ENCODE peak calls at places on chromosomes 11 and 22, in six cellular contexts. F, Z, Y, V, P and G are unnamed samples.

GRCh38 chr22:17237031-17237668 is 17.9 kb upstream of the ADA2 start:
- DNase-seq in Y (no peak), Z (no peak), F (no peak), P (no peak), V (no peak), G (no peak)

GRCh38 chr22:19942886-19943664 is 1.5 kb upstream of the TXNRD2 start:
- DNase-seq in V (no peak), P (no peak), F (no peak), Z (no peak), Y (no peak), G (peak; percentile 78)

GRCh38 chr11:117946196-117946841 is 17.1 kb upstream of the TMPRSS13 start:
- DNase-seq in Y (no peak), Z (no peak), P (no peak), F (no peak), V (peak; percentile 51), G (no peak)

GRCh38 chr11:35981581-35981980 is 37.7 kb downstream of the LDLRAD3 start:
- DNase-seq in F (no peak), Z (no peak), Y (no peak), P (no peak), V (no peak), G (peak; percentile 41)

GRCh38 chr11:36253238-36253637 is 36.0 kb downstream of the COMMD9 start:
- DNase-seq in Y (no peak), Z (no peak), P (no peak), F (no peak), V (no peak), G (no peak)

GRCh38 chr22:26606611-26607010 is 11.2 kb downstream of the CRYBB1 start:
- DNase-seq in P (no peak), Y (no peak), F (no peak), V (no peak), Z (no peak), G (no peak)

GRCh38 chr11:100808904-100809491 is 121.9 kb downstream of the ARHGAP42 start:
- DNase-seq in P (no peak), F (no peak), Y (no peak), Z (no peak), V (no peak), G (no peak)

GRCh38 chr22:24412274-24412673 is 15.1 kb upstream of the ADORA2A start:
- DNase-seq in Y (no peak), Z (no peak), V (no peak), P (no peak), F (no peak), G (no peak)

GRCh38 chr11:65150513-65151271 is 16.4 kb upstream of the SYVN1 start:
- DNase-seq in F (peak; percentile 49), V (peak; percentile 94), P (peak; percentile 59), Y (no peak), Z (peak; percentile 85), G (peak; percentile 53)

GRCh38 chr11:114846040-114846791 is 167.9 kb downstream of the NXPE2 start:
- DNase-seq in V (no peak), Z (no peak), P (no peak), Y (no peak), F (no peak), G (no peak)

GRCh38 chr11:11383995-11384394 is 30.9 kb upstream of the CSNK2A3 start:
- DNase-seq in P (no peak), Y (no peak), V (no peak), Z (no peak), F (no peak), G (no peak)

GRCh38 chr11:75465701-75466531 is 32.9 kb upstream of the KLHL35 start:
- DNase-seq in V (no peak), P (no peak), F (no peak), Y (no peak), Z (no peak), G (no peak)

GRCh38 chr22:34160117-34160758 is 240.0 kb upstream of the LARGE1 start:
- DNase-seq in P (no peak), F (no peak), Z (no peak), Y (no peak), V (no peak), G (no peak)

GRCh38 chr11:97850726-97851125 is 1170.0 kb upstream of the CNTN5 start:
- DNase-seq in F (no peak), P (no peak), Z (no peak), V (no peak), Y (no peak), G (no peak)

GRCh38 chr11:124875401-124875800 is 10.2 kb downstream of the ROBO3 start:
- DNase-seq in Z (no peak), F (no peak), V (no peak), Y (no peak), P (no peak), G (no peak)

GRCh38 chr11:93505703-93506102 is 37.5 kb downstream of the SMCO4 start:
- DNase-seq in Z (no peak), F (no peak), P (no peak), V (no peak), Y (no peak), G (no peak)

GRCh38 chr11:46369458-46370152 is 11.9 kb upstream of the MDK start:
- DNase-seq in Z (no peak), F (no peak), Y (no peak), P (no peak), V (no peak), G (peak; percentile 56)

GRCh38 chr11:12288212-12288933 is 89.0 kb upstream of the PARVA start:
- DNase-seq in P (peak; percentile 78), Z (peak; percentile 85), Y (peak; percentile 67), V (peak; percentile 90), F (no peak), G (peak; percentile 77)

GRCh38 chr11:68099474-68100405 is 21.4 kb downstream of the CHKA start:
- DNase-seq in Y (no peak), V (no peak), F (no peak), P (no peak), Z (no peak), G (peak; percentile 63)

DNA sequence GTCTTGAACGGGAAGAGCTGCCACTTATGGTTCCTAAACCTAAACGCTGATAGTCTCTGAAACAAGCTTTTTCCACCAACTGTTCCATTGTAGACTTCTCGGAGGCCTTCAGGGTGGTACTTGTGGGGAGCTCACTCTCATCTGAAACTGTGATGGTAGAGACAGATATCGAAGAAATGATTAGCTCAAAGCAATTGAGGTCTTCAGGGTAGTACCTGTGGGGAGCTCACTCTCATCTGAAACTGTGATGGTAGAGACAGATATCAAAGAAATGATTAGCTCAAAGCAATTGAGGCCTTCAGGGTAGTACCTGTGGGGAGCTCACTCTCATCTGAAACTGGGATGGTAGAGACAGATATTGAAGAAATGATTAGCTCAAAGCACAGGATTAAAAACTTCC is 175.7 kb downstream of the SWAP70 start:
- DNase-seq in V (no peak), Z (no peak), F (no peak), Y (no peak), P (no peak), G (no peak)
- H3K4me3 ChIP-seq in V (no peak overlapping the region), Z (no peak overlapping the region), F (no peak overlapping the region), Y (no peak overlapping the region), P (no peak overlapping the region), G (no peak overlapping the region)

GRCh38 chr11:119795231-119795630 is 66.2 kb upstream of the NECTIN1 start:
- DNase-seq in P (peak; percentile 18), V (no peak), Z (no peak), F (peak; percentile 17), Y (no peak), G (no peak)
- H3K27me3 ChIP-seq in P (no peaks in the 10 kb centered on the region), V (no peaks in the 10 kb centered on the region), Z (peaks cover 5% of the 10 kb centered on the region), F (peaks cover 15% of the 10 kb centered on the region), Y (peaks cover 58% of the 10 kb centered on the region), G (no peaks in the 10 kb centered on the region)

GRCh38 chr11:61835663-61836024 is 7.5 kb downstream of the FADS2 start:
- DNase-seq in Z (no peak), Y (no peak), V (no peak), P (no peak), F (no peak), G (no peak)
- H3K4me3 ChIP-seq in Z (no peak overlapping the region), Y (no peak overlapping the region), V (no peak overlapping the region), P (no peak overlapping the region), F (no peak overlapping the region), G (no peak overlapping the region)

GRCh38 chr11:69882270-69882608 is 63.0 kb upstream of the FGF3 start:
- DNase-seq in P (no peak), V (no peak), Y (no peak), F (no peak), Z (no peak), G (no peak)
- H3K27me3 ChIP-seq in P (no peaks in the 10 kb centered on the region), V (no peaks in the 10 kb centered on the region), Y (no peaks in the 10 kb centered on the region), F (peaks cover 14% of the 10 kb centered on the region), Z (peaks cover 27% of the 10 kb centered on the region), G (no peaks in the 10 kb centered on the region)

DNA sequence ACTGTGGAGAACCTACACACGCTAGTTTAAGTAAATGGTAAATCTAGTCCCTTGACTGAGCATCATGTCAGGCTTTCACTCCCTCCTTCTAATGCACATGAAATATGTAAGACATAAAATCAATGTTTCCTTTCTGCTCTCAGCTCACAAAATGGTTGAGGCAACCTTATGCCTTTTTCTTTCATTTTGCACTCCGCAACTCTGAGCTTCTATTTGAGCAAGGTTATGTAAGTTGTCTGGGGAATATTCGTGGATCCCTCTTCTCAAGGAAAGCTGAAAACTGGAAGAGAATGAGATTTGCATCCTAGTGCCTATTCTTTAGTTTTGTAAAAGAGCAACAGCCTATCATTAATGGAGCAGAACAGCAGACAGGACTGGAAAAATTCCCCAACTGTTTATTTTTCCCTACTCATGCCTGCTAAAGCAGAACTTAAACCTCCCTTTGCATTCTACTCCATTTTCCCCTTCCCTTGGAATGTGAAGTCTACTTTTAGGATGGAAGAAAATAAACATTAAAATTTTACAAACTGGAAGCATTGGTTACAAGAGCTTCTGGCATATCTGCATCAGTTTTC is 141.7 kb downstream of the FAM76B start:
- DNase-seq in Y (no peak), P (no peak), Z (no peak), V (no peak), F (no peak), G (no peak)
- H3K4me3 ChIP-seq in Y (no peak overlapping the region), P (no peak overlapping the region), Z (no peak overlapping the region), V (no peak overlapping the region), F (no peak overlapping the region), G (no peak overlapping the region)

DNA sequence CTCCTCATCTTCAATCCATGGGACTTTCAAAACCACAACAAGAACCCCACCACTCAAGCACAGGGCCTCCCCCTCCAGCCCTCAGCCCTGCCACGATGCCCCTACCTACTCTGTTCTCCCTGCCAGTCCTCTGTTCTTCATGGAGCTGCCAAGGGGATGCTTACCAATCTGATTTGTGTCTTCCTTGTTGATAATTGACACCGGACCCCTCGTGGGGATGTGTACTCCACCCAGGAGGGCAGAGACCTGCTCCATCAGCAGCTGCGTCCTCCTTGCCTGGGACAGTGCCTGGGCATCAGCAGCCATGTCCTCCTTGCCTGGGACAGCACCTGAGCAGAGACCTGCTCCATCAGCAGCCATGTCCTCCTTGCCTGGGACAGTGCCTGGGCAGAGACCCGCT is 1489.2 kb downstream of the TBC1D22A start:
- DNase-seq in P (no peak), Y (no peak), Z (peak; percentile 13), F (no peak), V (no peak), G (no peak)
- H3K27me3 ChIP-seq in P (peaks cover 4% of the 10 kb centered on the region), Y (peaks cover 20% of the 10 kb centered on the region), Z (peaks cover 62% of the 10 kb centered on the region), F (no peaks in the 10 kb centered on the region), V (no peaks in the 10 kb centered on the region), G (no peaks in the 10 kb centered on the region)

GRCh38 chr22:36330127-36330526 is 57.6 kb downstream of the MYH9 start:
- DNase-seq in Y (no peak), V (no peak), F (no peak), Z (no peak), P (no peak), G (no peak)
- H3K4me3 ChIP-seq in Y (no peak overlapping the region), V (no peak overlapping the region), F (peak overlapping the region; percentile 16), Z (no peak overlapping the region), P (no peak overlapping the region), G (no peak overlapping the region)

GRCh38 chr22:39933741-39934140 is 26.5 kb upstream of the TMA7B start:
- DNase-seq in V (no peak), F (no peak), Y (no peak), Z (no peak), P (no peak), G (no peak)
- H3K27me3 ChIP-seq in V (no peaks in the 10 kb centered on the region), F (peaks cover 35% of the 10 kb centered on the region), Y (no peaks in the 10 kb centered on the region), Z (peaks cover 14% of the 10 kb centered on the region), P (no peaks in the 10 kb centered on the region), G (no peaks in the 10 kb centered on the region)